ENCODE peak calls at places on chromosomes 16 and 17, in ten cellular contexts. One of them, this sample, is unnamed.

GRCh38 chr16:2715519-2715918 is 4.5 kb downstream of the PRSS27 start:
- DNase-seq in CD8-positive, alpha-beta T cell: peak; percentile 77
- DNase-seq in GM23248: peak; percentile 67
- DNase-seq in trophoblast cell: peak; percentile 81
- DNase-seq in Peyer's patch: peak; percentile 64
- DNase-seq in pancreas: peak; percentile 42
- DNase-seq in fibroblast of lung: peak; percentile 50
- DNase-seq in OCI-LY7: peak; percentile 29
- DNase-seq in PC-9: no peak
- DNase-seq in tibial nerve: no peak
- DNase-seq in this sample: no peak

GRCh38 chr17:8905256-8905778 is 37.8 kb upstream of the PIK3R6 start:
- DNase-seq in Peyer's patch: peak; percentile 10
- DNase-seq in pancreas: no peak
- DNase-seq in fibroblast of lung: no peak
- DNase-seq in GM23248: no peak
- DNase-seq in tibial nerve: no peak
- DNase-seq in CD8-positive, alpha-beta T cell: no peak
- DNase-seq in OCI-LY7: no peak
- DNase-seq in PC-9: no peak
- DNase-seq in trophoblast cell: no peak
- DNase-seq in this sample: no peak

GRCh38 chr17:75842963-75843576 is 1.1 kb downstream of the UNC13D start:
- DNase-seq in CD8-positive, alpha-beta T cell: peak; percentile 11
- DNase-seq in trophoblast cell: no peak
- DNase-seq in fibroblast of lung: no peak
- DNase-seq in GM23248: no peak
- DNase-seq in pancreas: no peak
- DNase-seq in tibial nerve: no peak
- DNase-seq in OCI-LY7: no peak
- DNase-seq in Peyer's patch: no peak
- DNase-seq in PC-9: no peak
- DNase-seq in this sample: no peak

GRCh38 chr17:43020789-43021738 is 1.1 kb downstream of the VAT1 start:
- DNase-seq in fibroblast of lung: peak; percentile 58
- DNase-seq in pancreas: peak; percentile 48
- DNase-seq in PC-9: peak; percentile 68
- DNase-seq in Peyer's patch: peak; percentile 51
- DNase-seq in tibial nerve: peak; percentile 68
- DNase-seq in CD8-positive, alpha-beta T cell: peak; percentile 12
- DNase-seq in OCI-LY7: peak; percentile 58
- DNase-seq in GM23248: peak; percentile 89
- DNase-seq in trophoblast cell: peak; percentile 59
- DNase-seq in this sample: peak; percentile 25

GRCh38 chr16:50247906-50248608 is 18.3 kb upstream of the ADCY7 start:
- DNase-seq in OCI-LY7: no peak
- DNase-seq in PC-9: no peak
- DNase-seq in pancreas: no peak
- DNase-seq in tibial nerve: no peak
- DNase-seq in CD8-positive, alpha-beta T cell: no peak
- DNase-seq in GM23248: no peak
- DNase-seq in fibroblast of lung: no peak
- DNase-seq in Peyer's patch: no peak
- DNase-seq in trophoblast cell: no peak
- DNase-seq in this sample: no peak

GRCh38 chr17:78748730-78749317 is 33.2 kb downstream of the CYTH1 start:
- DNase-seq in pancreas: peak; percentile 33
- DNase-seq in CD8-positive, alpha-beta T cell: peak; percentile 69
- DNase-seq in fibroblast of lung: peak; percentile 57
- DNase-seq in Peyer's patch: peak; percentile 85
- DNase-seq in trophoblast cell: no peak
- DNase-seq in GM23248: peak; percentile 86
- DNase-seq in OCI-LY7: peak; percentile 53
- DNase-seq in PC-9: peak; percentile 46
- DNase-seq in tibial nerve: peak; percentile 52
- DNase-seq in this sample: no peak

GRCh38 chr17:4142107-4142900 is 526 bp downstream of the ZZEF1 start:
- DNase-seq in pancreas: peak; percentile 49
- DNase-seq in OCI-LY7: peak; percentile 48
- DNase-seq in CD8-positive, alpha-beta T cell: peak; percentile 16
- DNase-seq in trophoblast cell: peak; percentile 61
- DNase-seq in GM23248: peak; percentile 78
- DNase-seq in PC-9: no peak
- DNase-seq in fibroblast of lung: peak; percentile 34
- DNase-seq in Peyer's patch: peak; percentile 23
- DNase-seq in tibial nerve: no peak
- DNase-seq in this sample: peak; percentile 40

GRCh38 chr16:11161974-11162373 is 94.0 kb downstream of the SOCS1 start:
- DNase-seq in OCI-LY7: no peak
- DNase-seq in GM23248: peak; percentile 28
- DNase-seq in Peyer's patch: no peak
- DNase-seq in trophoblast cell: no peak
- DNase-seq in pancreas: no peak
- DNase-seq in CD8-positive, alpha-beta T cell: no peak
- DNase-seq in fibroblast of lung: no peak
- DNase-seq in PC-9: peak; percentile 13
- DNase-seq in tibial nerve: no peak
- DNase-seq in this sample: no peak

GRCh38 chr17:7237761-7238417 is 1.4 kb downstream of the PHF23 start:
- DNase-seq in PC-9: no peak
- DNase-seq in GM23248: peak; percentile 77
- DNase-seq in trophoblast cell: peak; percentile 54
- DNase-seq in tibial nerve: peak; percentile 57
- DNase-seq in Peyer's patch: peak; percentile 89
- DNase-seq in fibroblast of lung: peak; percentile 50
- DNase-seq in pancreas: peak; percentile 76
- DNase-seq in OCI-LY7: peak; percentile 87
- DNase-seq in CD8-positive, alpha-beta T cell: peak; percentile 80
- DNase-seq in this sample: peak; percentile 53

GRCh38 chr17:63358111-63358839 is 87.8 kb downstream of the CYB561 start:
- DNase-seq in trophoblast cell: no peak
- DNase-seq in CD8-positive, alpha-beta T cell: no peak
- DNase-seq in OCI-LY7: no peak
- DNase-seq in pancreas: no peak
- DNase-seq in GM23248: peak; percentile 95
- DNase-seq in Peyer's patch: no peak
- DNase-seq in fibroblast of lung: peak; percentile 98
- DNase-seq in tibial nerve: no peak
- DNase-seq in PC-9: no peak
- DNase-seq in this sample: no peak

GRCh38 chr17:1907818-1908698 is 78.3 kb downstream of the RPA1 start:
- DNase-seq in pancreas: no peak
- DNase-seq in trophoblast cell: no peak
- DNase-seq in Peyer's patch: no peak
- DNase-seq in CD8-positive, alpha-beta T cell: peak; percentile 1
- DNase-seq in fibroblast of lung: peak; percentile 53
- DNase-seq in tibial nerve: no peak
- DNase-seq in PC-9: no peak
- DNase-seq in GM23248: peak; percentile 75
- DNase-seq in OCI-LY7: peak; percentile 41
- DNase-seq in this sample: no peak

GRCh38 chr17:65547253-65547670 is 14.2 kb downstream of the AXIN2 start:
- DNase-seq in tibial nerve: no peak
- DNase-seq in CD8-positive, alpha-beta T cell: no peak
- DNase-seq in OCI-LY7: no peak
- DNase-seq in GM23248: no peak
- DNase-seq in pancreas: peak; percentile 55
- DNase-seq in fibroblast of lung: peak; percentile 81
- DNase-seq in Peyer's patch: no peak
- DNase-seq in trophoblast cell: no peak
- DNase-seq in PC-9: no peak
- DNase-seq in this sample: no peak

GRCh38 chr17:44414394-44415155 is 25.1 kb upstream of the ITGA2B start:
- DNase-seq in fibroblast of lung: no peak
- DNase-seq in OCI-LY7: no peak
- DNase-seq in CD8-positive, alpha-beta T cell: no peak
- DNase-seq in tibial nerve: no peak
- DNase-seq in GM23248: no peak
- DNase-seq in Peyer's patch: no peak
- DNase-seq in pancreas: no peak
- DNase-seq in trophoblast cell: no peak
- DNase-seq in PC-9: no peak
- DNase-seq in this sample: no peak

GRCh38 chr17:44417553-44417952 is 28.1 kb upstream of the ITGA2B start:
- DNase-seq in OCI-LY7: no peak
- DNase-seq in tibial nerve: no peak
- DNase-seq in Peyer's patch: no peak
- DNase-seq in trophoblast cell: peak; percentile 13
- DNase-seq in CD8-positive, alpha-beta T cell: no peak
- DNase-seq in PC-9: peak; percentile 86
- DNase-seq in pancreas: no peak
- DNase-seq in GM23248: peak; percentile 93
- DNase-seq in fibroblast of lung: peak; percentile 95
- DNase-seq in this sample: no peak

GRCh38 chr17:44416558-44417289 is 27.3 kb upstream of the ITGA2B start:
- DNase-seq in fibroblast of lung: no peak
- DNase-seq in trophoblast cell: no peak
- DNase-seq in tibial nerve: no peak
- DNase-seq in pancreas: no peak
- DNase-seq in Peyer's patch: no peak
- DNase-seq in PC-9: no peak
- DNase-seq in CD8-positive, alpha-beta T cell: no peak
- DNase-seq in OCI-LY7: no peak
- DNase-seq in GM23248: no peak
- DNase-seq in this sample: no peak
- H3K36me3 ChIP-seq in fibroblast of lung: no peaks in the 10 kb centered on the region
- H3K36me3 ChIP-seq in trophoblast cell: peaks cover 18% of the 10 kb centered on the region
- H3K36me3 ChIP-seq in tibial nerve: no peaks in the 10 kb centered on the region
- H3K36me3 ChIP-seq in pancreas: no peaks in the 10 kb centered on the region
- H3K36me3 ChIP-seq in Peyer's patch: no peaks in the 10 kb centered on the region
- H3K36me3 ChIP-seq in PC-9: peaks cover 16% of the 10 kb centered on the region
- H3K36me3 ChIP-seq in CD8-positive, alpha-beta T cell: peaks cover 27% of the 10 kb centered on the region
- H3K36me3 ChIP-seq in OCI-LY7: peaks cover 58% of the 10 kb centered on the region
- H3K36me3 ChIP-seq in GM23248: peaks cover 16% of the 10 kb centered on the region
- H3K36me3 ChIP-seq in this sample: peaks cover 27% of the 10 kb centered on the region

DNA sequence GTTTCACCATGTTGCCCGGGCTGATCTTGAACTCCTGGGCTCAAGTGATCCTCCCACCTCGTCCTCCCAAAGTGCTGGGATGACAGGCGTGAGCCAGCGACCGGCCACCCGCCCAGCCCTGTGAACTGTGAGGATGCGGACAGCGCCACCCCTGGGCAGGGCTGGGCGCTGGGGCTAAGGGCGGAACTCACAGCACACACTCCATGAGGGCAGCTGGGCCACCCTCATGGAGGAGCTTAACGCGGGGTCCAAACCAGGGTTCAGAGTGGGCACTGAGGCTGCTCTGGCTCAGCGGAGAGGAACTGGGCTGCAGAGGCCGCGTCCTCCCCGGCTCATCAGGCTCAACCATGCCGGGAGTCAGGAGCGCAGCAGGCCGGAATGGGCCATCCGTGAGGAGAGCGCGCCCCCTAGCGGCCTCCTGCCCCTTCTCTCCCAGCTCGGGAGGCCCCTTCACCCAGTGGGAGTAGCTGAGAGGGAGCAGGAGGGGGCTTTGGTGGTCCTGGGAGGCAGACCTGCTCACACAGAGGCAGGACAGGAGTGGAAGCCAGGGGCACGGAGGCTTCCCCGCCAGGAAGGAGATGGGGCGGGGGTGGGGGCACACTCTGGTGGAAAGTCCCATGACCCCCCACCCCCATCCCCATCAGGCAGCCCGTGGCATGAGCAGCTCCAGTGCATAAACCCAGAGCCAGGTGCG is 13.8 kb downstream of the CORO7 start:
- DNase-seq in tibial nerve: peak; percentile 69
- DNase-seq in GM23248: peak; percentile 87
- DNase-seq in CD8-positive, alpha-beta T cell: peak; percentile 60
- DNase-seq in fibroblast of lung: peak; percentile 55
- DNase-seq in PC-9: no peak
- DNase-seq in trophoblast cell: peak; percentile 82
- DNase-seq in Peyer's patch: peak; percentile 72
- DNase-seq in OCI-LY7: peak; percentile 77
- DNase-seq in pancreas: peak; percentile 71
- DNase-seq in this sample: peak; percentile 69
- H3K4me3 ChIP-seq in tibial nerve: no peak overlapping the region
- H3K4me3 ChIP-seq in GM23248: no peak overlapping the region
- H3K4me3 ChIP-seq in CD8-positive, alpha-beta T cell: no peak overlapping the region
- H3K4me3 ChIP-seq in fibroblast of lung: no peak overlapping the region
- H3K4me3 ChIP-seq in PC-9: no peak overlapping the region
- H3K4me3 ChIP-seq in trophoblast cell: no peak overlapping the region
- H3K4me3 ChIP-seq in Peyer's patch: no peak overlapping the region
- H3K4me3 ChIP-seq in OCI-LY7: no peak overlapping the region
- H3K4me3 ChIP-seq in pancreas: no peak overlapping the region
- H3K4me3 ChIP-seq in this sample: no peak overlapping the region

GRCh38 chr17:60557805-60558204 is 31.8 kb upstream of the APPBP2 start:
- DNase-seq in trophoblast cell: no peak
- DNase-seq in PC-9: no peak
- DNase-seq in Peyer's patch: no peak
- DNase-seq in fibroblast of lung: no peak
- DNase-seq in GM23248: no peak
- DNase-seq in tibial nerve: no peak
- DNase-seq in pancreas: no peak
- DNase-seq in OCI-LY7: peak; percentile 78
- DNase-seq in CD8-positive, alpha-beta T cell: no peak
- DNase-seq in this sample: no peak
- H3K9me3 ChIP-seq in trophoblast cell: peaks cover 23% of the 10 kb centered on the region
- H3K9me3 ChIP-seq in PC-9: no peaks in the 10 kb centered on the region
- H3K9me3 ChIP-seq in Peyer's patch: no peaks in the 10 kb centered on the region
- H3K9me3 ChIP-seq in fibroblast of lung: no peaks in the 10 kb centered on the region
- H3K9me3 ChIP-seq in GM23248: no peaks in the 10 kb centered on the region
- H3K9me3 ChIP-seq in tibial nerve: peaks cover 10% of the 10 kb centered on the region
- H3K9me3 ChIP-seq in pancreas: no peaks in the 10 kb centered on the region
- H3K9me3 ChIP-seq in OCI-LY7: peaks cover 9% of the 10 kb centered on the region
- H3K9me3 ChIP-seq in CD8-positive, alpha-beta T cell: peaks cover 4% of the 10 kb centered on the region
- H3K9me3 ChIP-seq in this sample: peaks cover 9% of the 10 kb centered on the region

GRCh38 chr16:29915590-29916247 is 10.3 kb downstream of the KCTD13 start:
- DNase-seq in trophoblast cell: no peak
- DNase-seq in Peyer's patch: no peak
- DNase-seq in PC-9: peak; percentile 61
- DNase-seq in pancreas: no peak
- DNase-seq in GM23248: no peak
- DNase-seq in fibroblast of lung: peak; percentile 77
- DNase-seq in CD8-positive, alpha-beta T cell: no peak
- DNase-seq in OCI-LY7: no peak
- DNase-seq in tibial nerve: no peak
- DNase-seq in this sample: no peak

GRCh38 chr16:29913514-29913913 is 12.5 kb downstream of the KCTD13 start:
- DNase-seq in CD8-positive, alpha-beta T cell: no peak
- DNase-seq in fibroblast of lung: no peak
- DNase-seq in tibial nerve: no peak
- DNase-seq in OCI-LY7: no peak
- DNase-seq in trophoblast cell: no peak
- DNase-seq in PC-9: no peak
- DNase-seq in GM23248: no peak
- DNase-seq in Peyer's patch: no peak
- DNase-seq in pancreas: no peak
- DNase-seq in this sample: no peak

GRCh38 chr16:29920690-29921371 is 5.2 kb downstream of the KCTD13 start:
- DNase-seq in GM23248: no peak
- DNase-seq in pancreas: no peak
- DNase-seq in PC-9: no peak
- DNase-seq in trophoblast cell: no peak
- DNase-seq in tibial nerve: no peak
- DNase-seq in CD8-positive, alpha-beta T cell: no peak
- DNase-seq in fibroblast of lung: no peak
- DNase-seq in OCI-LY7: no peak
- DNase-seq in Peyer's patch: no peak
- DNase-seq in this sample: no peak

GRCh38 chr16:29912087-29912486 is 11.8 kb downstream of the ASPHD1 start:
- DNase-seq in CD8-positive, alpha-beta T cell: no peak
- DNase-seq in trophoblast cell: no peak
- DNase-seq in fibroblast of lung: no peak
- DNase-seq in tibial nerve: no peak
- DNase-seq in GM23248: no peak
- DNase-seq in pancreas: no peak
- DNase-seq in OCI-LY7: no peak
- DNase-seq in PC-9: no peak
- DNase-seq in Peyer's patch: no peak
- DNase-seq in this sample: no peak

GRCh38 chr16:29916979-29917378 is 9.0 kb downstream of the KCTD13 start:
- DNase-seq in OCI-LY7: no peak
- DNase-seq in CD8-positive, alpha-beta T cell: no peak
- DNase-seq in PC-9: no peak
- DNase-seq in fibroblast of lung: no peak
- DNase-seq in tibial nerve: no peak
- DNase-seq in GM23248: no peak
- DNase-seq in trophoblast cell: no peak
- DNase-seq in Peyer's patch: no peak
- DNase-seq in pancreas: no peak
- DNase-seq in this sample: no peak
- H3K36me3 ChIP-seq in OCI-LY7: peaks cover 42% of the 10 kb centered on the region
- H3K36me3 ChIP-seq in CD8-positive, alpha-beta T cell: peaks cover 16% of the 10 kb centered on the region
- H3K36me3 ChIP-seq in PC-9: peaks cover 35% of the 10 kb centered on the region
- H3K36me3 ChIP-seq in fibroblast of lung: peaks cover 3% of the 10 kb centered on the region
- H3K36me3 ChIP-seq in tibial nerve: no peaks in the 10 kb centered on the region
- H3K36me3 ChIP-seq in GM23248: peaks cover 7% of the 10 kb centered on the region
- H3K36me3 ChIP-seq in trophoblast cell: peaks cover 10% of the 10 kb centered on the region
- H3K36me3 ChIP-seq in Peyer's patch: no peaks in the 10 kb centered on the region
- H3K36me3 ChIP-seq in pancreas: no peaks in the 10 kb centered on the region
- H3K36me3 ChIP-seq in this sample: peaks cover 11% of the 10 kb centered on the region